ENCODE peak calls at places on chromosomes 3 and 15, in nine cellular contexts. M, S, A, R, P, O, K, F and X are unnamed samples.

GRCh38 chr3:15291589-15292541 is 40.5 kb downstream of the SH3BP5 start:
- DNase-seq in M (no peak), S (no peak), A (no peak), R (peak), P (peak), O (no peak), K (no peak), F (no peak), X (no peak)

GRCh38 chr15:89068325-89068784 is 19.9 kb upstream of the ABHD2 start:
- DNase-seq in M (peak), S (no peak), A (no peak), R (no peak), P (peak), O (no peak), K (peak), F (peak), X (peak)

GRCh38 chr15:63514533-63514943 is 10.1 kb downstream of the USP3 start:
- DNase-seq in M (no peak), S (peak), A (no peak), R (no peak), P (peak), O (no peak), K (no peak), F (peak), X (no peak)

GRCh38 chr15:27989428-27989827 is 109.7 kb downstream of the OCA2 start:
- DNase-seq in M (no peak), S (no peak), A (no peak), R (no peak), P (no peak), O (no peak), K (no peak), F (no peak), X (no peak)

GRCh38 chr3:58924581-58924980 is 125.2 kb downstream of the CFAP20DC start:
- DNase-seq in M (peak), S (no peak), A (no peak), R (no peak), P (no peak), O (no peak), K (no peak), F (peak), X (no peak)

GRCh38 chr3:76950590-76950989 is 89.3 kb upstream of the ROBO2 start:
- DNase-seq in M (no peak), S (no peak), A (no peak), R (no peak), P (no peak), O (no peak), K (no peak), F (no peak), X (no peak)

GRCh38 chr15:95894407-95894956 is 436.0 kb upstream of the NR2F2 start:
- DNase-seq in M (no peak), S (no peak), A (peak), R (no peak), P (no peak), O (no peak), K (no peak), F (no peak), X (no peak)

GRCh38 chr3:33420966-33421365 is 19.2 kb downstream of the UBP1 start:
- DNase-seq in M (no peak), S (no peak), A (no peak), R (no peak), P (no peak), O (no peak), K (no peak), F (no peak), X (no peak)

GRCh38 chr15:89822951-89823701 is 8.5 kb upstream of the ANPEP start:
- DNase-seq in M (no peak), S (no peak), A (no peak), R (no peak), P (no peak), O (no peak), K (no peak), F (peak), X (no peak)

GRCh38 chr3:135242285-135242684 is 447.2 kb downstream of the EPHB1 start:
- DNase-seq in M (no peak), S (no peak), A (no peak), R (no peak), P (no peak), O (no peak), K (no peak), F (no peak), X (no peak)

GRCh38 chr3:43073836-43074220 is 32.1 kb downstream of the POMGNT2 start:
- DNase-seq in M (no peak), S (no peak), A (no peak), R (no peak), P (no peak), O (no peak), K (no peak), F (no peak), X (no peak)

GRCh38 chr3:147614210-147614609 is 205.0 kb downstream of the ZIC1 start:
- DNase-seq in M (no peak), S (no peak), A (no peak), R (no peak), P (no peak), O (no peak), K (no peak), F (no peak), X (no peak)

GRCh38 chr15:28178290-28178689 is 79.2 kb upstream of the OCA2 start:
- DNase-seq in M (no peak), S (no peak), A (no peak), R (no peak), P (no peak), O (no peak), K (no peak), F (no peak), X (no peak)

GRCh38 chr15:96340348-96340610 is 9.8 kb downstream of the NR2F2 start:
- DNase-seq in M (no peak), S (no peak), A (no peak), R (no peak), P (no peak), O (no peak), K (no peak), F (no peak), X (no peak)

GRCh38 chr3:151837057-151837456 is 23.1 kb downstream of the AADAC start:
- DNase-seq in M (peak), S (peak), A (peak), R (no peak), P (peak), O (no peak), K (no peak), F (peak), X (peak)

GRCh38 chr15:70383856-70384255 is 286.1 kb upstream of the TLE3 start:
- DNase-seq in M (no peak), S (no peak), A (no peak), R (no peak), P (no peak), O (no peak), K (no peak), F (no peak), X (no peak)

GRCh38 chr15:75198560-75199346 is 2.9 kb upstream of the C15orf39 start:
- DNase-seq in M (no peak), S (no peak), A (peak), R (no peak), P (peak), O (no peak), K (no peak), F (peak), X (no peak)

GRCh38 chr3:41094351-41094750 is 105.0 kb upstream of the CTNNB1 start:
- DNase-seq in M (no peak), S (no peak), A (no peak), R (no peak), P (no peak), O (no peak), K (no peak), F (no peak), X (no peak)

GRCh38 chr3:166608132-166608531 is 770.9 kb upstream of the BCHE start:
- DNase-seq in M (no peak), S (no peak), A (no peak), R (no peak), P (no peak), O (no peak), K (no peak), F (no peak), X (no peak)

GRCh38 chr15:101167791-101168462 is 83.9 kb downstream of the CHSY1 start:
- DNase-seq in M (peak), S (no peak), A (peak), R (peak), P (peak), O (no peak), K (peak), F (peak), X (peak)

GRCh38 chr3:182478369-182478768 is 314.9 kb upstream of the ATP11B start:
- DNase-seq in M (no peak), S (no peak), A (no peak), R (no peak), P (no peak), O (no peak), K (no peak), F (no peak), X (no peak)